ENCODE peak calls at places on chromosomes 16 and 17, in four cellular contexts. H is activated T-cell treated with anti-CD3 and anti-CD28 coated beads, Interleukin-2, amount 50 U/mL, for 48 hours; M is naive thymus-derived CD8-positive, alpha-beta T cell; G is omental fat pad. C is an unnamed sample.

GRCh38 chr17:74276051-74276476 is 2.0 kb downstream of the DNAI2 start:
- DNase-seq in M (no peak), H (no peak), G (no peak), C (no peak)

GRCh38 chr17:48952904-48953303 is 8.3 kb upstream of the SNF8 start:
- DNase-seq in M (no peak), G (no peak), H (no peak), C (no peak)

GRCh38 chr17:19249681-19250080 is 12.5 kb downstream of the EPN2 start:
- DNase-seq in G (no peak), M (no peak), H (no peak), C (no peak)

GRCh38 chr17:32152130-32152529 is 9.8 kb downstream of the RHOT1 start:
- DNase-seq in M (no peak), H (no peak), G (no peak), C (no peak)

GRCh38 chr17:2792541-2793169 is 3.6 kb upstream of the RAP1GAP2 start:
- DNase-seq in H (peak), M (peak), G (no peak), C (no peak)

GRCh38 chr17:7024402-7024785 is 1.5 kb downstream of the BCL6B start:
- DNase-seq in G (no peak), M (no peak), H (no peak), C (no peak)

GRCh38 chr17:28623696-28624095 is 9.7 kb upstream of the RSKR start:
- DNase-seq in H (no peak), M (no peak), G (no peak), C (no peak)

GRCh38 chr17:76584427-76585047 is 1.1 kb downstream of the ST6GALNAC2 start:
- DNase-seq in H (no peak), G (no peak), M (no peak), C (no peak)

GRCh38 chr17:72447251-72447640 is 326.4 kb downstream of the SOX9 start:
- DNase-seq in M (no peak), G (no peak), H (no peak), C (no peak)

GRCh38 chr17:59427996-59428395 is 96.5 kb downstream of the YPEL2 start:
- DNase-seq in H (no peak), M (no peak), G (no peak), C (no peak)

GRCh38 chr17:9839433-9839832 is 13.7 kb downstream of the GLP2R start:
- DNase-seq in H (no peak), M (no peak), G (no peak), C (no peak)

GRCh38 chr17:49356320-49356719 is 5.7 kb downstream of the ZNF652 start:
- DNase-seq in M (no peak), G (no peak), H (no peak), C (no peak)

GRCh38 chr16:47045459-47045858 is 72.0 kb upstream of the DNAJA2 start:
- DNase-seq in H (no peak), M (no peak), G (no peak), C (no peak)

GRCh38 chr17:47078801-47079200 is 99.7 kb upstream of the RPRML start:
- DNase-seq in M (no peak), G (no peak), H (no peak), C (no peak)

GRCh38 chr16:57906385-57907316 is 64.3 kb downstream of the CNGB1 start:
- DNase-seq in H (peak), G (no peak), M (peak), C (no peak)

GRCh38 chr16:85863384-85863774 is 35.6 kb upstream of the IRF8 start:
- DNase-seq in M (no peak), G (no peak), H (no peak), C (no peak)

GRCh38 chr16:73071131-73071940 is 23.4 kb upstream of the ZFHX3 start:
- DNase-seq in M (no peak), G (no peak), H (no peak), C (no peak)

GRCh38 chr17:9976283-9977009 is 71.4 kb upstream of the RCVRN start:
- DNase-seq in G (no peak), M (no peak), H (no peak), C (no peak)

GRCh38 chr17:73414171-73414955 is 102.6 kb upstream of the CDC42EP4 start:
- DNase-seq in H (no peak), M (no peak), G (no peak), C (no peak)

GRCh38 chr17:59149051-59149450 is 5.9 kb downstream of the SKA2 start:
- DNase-seq in G (no peak), H (no peak), M (no peak), C (no peak)